ENCODE peak calls at places on chromosomes 3 and 15, in four cellular contexts. One of them, this sample, is unnamed. For H3K4me1, the result is how much of the 10 kb centered on the place peaks cover.

GRCh38 chr15:38084289-38084688 is 149.8 kb downstream of the TMCO5A start:
- DNase-seq in IMR-90: peak
- DNase-seq in esophagus squamous epithelium: no peak
- DNase-seq in A549: no peak
- DNase-seq in this sample: no peak

GRCh38 chr15:52348056-52348745 is 52.6 kb upstream of the MYO5C start:
- DNase-seq in IMR-90: peak
- DNase-seq in A549: no peak
- DNase-seq in esophagus squamous epithelium: no peak
- DNase-seq in this sample: no peak

GRCh38 chr3:115072265-115073008 is 74.7 kb downstream of the ZBTB20 start:
- DNase-seq in A549: no peak
- DNase-seq in IMR-90: peak
- DNase-seq in esophagus squamous epithelium: no peak
- DNase-seq in this sample: no peak

GRCh38 chr15:67290319-67290718 is 35.7 kb downstream of the IQCH start:
- DNase-seq in A549: no peak
- DNase-seq in IMR-90: no peak
- DNase-seq in esophagus squamous epithelium: no peak
- DNase-seq in this sample: no peak

GRCh38 chr15:44662478-44663409 is 718 bp downstream of the SPG11 start:
- DNase-seq in IMR-90: peak
- DNase-seq in esophagus squamous epithelium: peak
- DNase-seq in A549: peak
- DNase-seq in this sample: peak

GRCh38 chr15:58842713-58843396 is 71.8 kb downstream of the MINDY2 start:
- DNase-seq in IMR-90: no peak
- DNase-seq in esophagus squamous epithelium: no peak
- DNase-seq in A549: no peak
- DNase-seq in this sample: no peak

GRCh38 chr3:149784064-149784704 is 8.2 kb downstream of the ANKUB1 start:
- DNase-seq in IMR-90: peak
- DNase-seq in A549: peak
- DNase-seq in esophagus squamous epithelium: no peak
- DNase-seq in this sample: no peak

GRCh38 chr3:17539436-17539835 is 203.0 kb downstream of the TBC1D5 start:
- DNase-seq in A549: no peak
- DNase-seq in esophagus squamous epithelium: no peak
- DNase-seq in IMR-90: no peak
- DNase-seq in this sample: no peak

GRCh38 chr15:66786708-66787471 is 84.9 kb downstream of the SMAD6 start:
- DNase-seq in A549: no peak
- DNase-seq in IMR-90: peak
- DNase-seq in esophagus squamous epithelium: no peak
- DNase-seq in this sample: no peak

DNA sequence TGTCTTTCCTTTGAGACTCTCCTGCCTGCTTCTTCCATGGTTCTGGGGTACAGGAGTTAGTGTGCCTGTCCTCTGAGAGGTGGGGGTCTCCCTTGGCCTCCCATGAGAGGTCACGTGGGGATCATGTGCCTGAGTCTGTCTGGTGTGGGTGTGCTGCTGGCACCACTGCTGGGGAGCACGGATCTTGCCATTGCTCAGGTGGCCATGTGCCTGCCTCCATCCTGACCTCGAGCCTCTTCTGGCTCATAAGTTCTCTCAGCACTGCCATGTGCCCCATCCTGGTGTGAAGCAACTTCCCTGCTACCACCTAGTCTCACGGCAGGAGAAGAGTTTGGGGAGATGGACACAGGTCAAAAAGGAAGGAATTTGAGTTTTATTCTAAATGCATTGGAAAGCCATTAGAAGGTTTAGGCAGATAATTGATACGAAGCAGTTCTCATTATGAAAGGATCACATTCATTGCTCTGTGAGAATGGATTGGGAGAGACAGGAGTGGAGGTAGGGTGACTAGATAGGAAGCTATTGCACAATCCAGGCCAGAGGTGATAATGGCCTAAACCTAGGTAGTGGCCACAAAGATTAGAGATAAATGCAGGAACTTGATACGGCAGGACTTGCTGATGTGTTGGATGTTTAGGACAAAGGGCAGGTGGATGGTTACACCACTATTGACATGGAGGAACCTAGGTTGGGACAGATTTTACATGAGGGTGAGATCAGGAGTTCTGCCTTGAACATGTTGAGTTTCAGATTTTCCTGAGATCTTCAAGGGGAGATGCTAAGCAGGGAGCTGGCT is 173.0 kb upstream of the RORA start:
- DNase-seq in IMR-90: no peak
- DNase-seq in A549: no peak
- DNase-seq in esophagus squamous epithelium: no peak
- DNase-seq in this sample: no peak
- TF ChIP-seq POLR2A in IMR-90: no peak
- TF ChIP-seq POLR2A in A549: no peak
- TF ChIP-seq POLR2A in esophagus squamous epithelium: no peak
- TF ChIP-seq POLR2A in this sample: no peak

GRCh38 chr15:61195116-61196002 is 33.7 kb downstream of the RORA start:
- DNase-seq in esophagus squamous epithelium: no peak
- DNase-seq in IMR-90: peak
- DNase-seq in A549: peak
- DNase-seq in this sample: no peak
- TF ChIP-seq CTCF in esophagus squamous epithelium: peak
- TF ChIP-seq CTCF in IMR-90: peak
- TF ChIP-seq CTCF in A549: peak
- TF ChIP-seq CTCF in this sample: peak

GRCh38 chr3:101848326-101848725 is 988 bp upstream of the NFKBIZ start:
- DNase-seq in esophagus squamous epithelium: no peak
- DNase-seq in IMR-90: no peak
- DNase-seq in A549: no peak
- DNase-seq in this sample: no peak

GRCh38 chr3:101848754-101849713 is at the start of gene NFKBIZ:
- DNase-seq in A549: peak
- DNase-seq in esophagus squamous epithelium: peak
- DNase-seq in IMR-90: peak
- DNase-seq in this sample: peak

GRCh38 chr3:101847328-101847727 is 2.0 kb upstream of the NFKBIZ start:
- DNase-seq in IMR-90: no peak
- DNase-seq in esophagus squamous epithelium: no peak
- DNase-seq in A549: no peak
- DNase-seq in this sample: no peak

GRCh38 chr3:101845405-101845804 is 3.9 kb upstream of the NFKBIZ start:
- DNase-seq in esophagus squamous epithelium: no peak
- DNase-seq in IMR-90: no peak
- DNase-seq in A549: no peak
- DNase-seq in this sample: no peak

DNA sequence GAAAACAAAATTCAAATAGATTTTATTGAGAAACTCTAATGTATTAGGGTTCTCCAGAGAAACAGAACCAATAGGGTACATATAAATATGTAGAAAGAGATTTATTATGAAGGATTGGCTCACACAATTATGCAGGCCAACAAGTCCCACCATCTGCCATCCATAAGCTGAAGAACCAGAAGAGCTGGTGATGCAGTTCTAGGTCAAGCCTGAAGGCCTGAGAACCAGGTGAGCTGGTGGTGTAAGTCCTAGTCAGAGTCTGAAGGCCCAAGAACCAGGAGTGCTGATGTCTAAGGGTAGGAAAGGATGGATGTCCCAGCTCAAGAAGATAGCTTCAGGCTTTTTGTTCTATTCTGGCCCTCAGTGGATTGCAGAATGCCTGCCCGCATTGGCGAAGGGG is 2.6 kb upstream of the NFKBIZ start:
- DNase-seq in IMR-90: no peak
- DNase-seq in A549: no peak
- DNase-seq in esophagus squamous epithelium: no peak
- DNase-seq in this sample: no peak
- H3K4me1 ChIP-seq in IMR-90: under half
- H3K4me1 ChIP-seq in A549: under half
- H3K4me1 ChIP-seq in esophagus squamous epithelium: under half
- H3K4me1 ChIP-seq in this sample: under half

DNA sequence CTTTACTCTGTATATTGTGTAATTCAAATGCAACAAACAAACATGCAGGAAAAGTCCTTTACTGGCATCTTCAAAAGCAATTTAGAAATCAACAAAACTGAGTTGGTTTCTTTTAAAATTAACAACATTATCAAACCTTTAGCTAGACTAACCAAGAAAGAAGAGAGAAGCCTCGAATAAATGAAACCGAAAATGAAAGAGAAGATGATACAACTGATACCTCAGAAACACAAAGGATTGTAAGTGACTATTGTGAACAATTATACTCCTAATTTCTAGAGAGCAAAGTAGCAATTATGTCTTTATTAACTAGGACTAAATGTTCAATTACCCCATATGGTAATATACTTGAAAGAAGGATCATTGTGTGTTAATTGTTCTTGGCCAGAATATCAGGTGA is 49.2 kb upstream of the P3H2 start:
- DNase-seq in esophagus squamous epithelium: no peak
- DNase-seq in A549: no peak
- DNase-seq in IMR-90: no peak
- DNase-seq in this sample: no peak
- TF ChIP-seq POLR2A in esophagus squamous epithelium: no peak
- TF ChIP-seq POLR2A in A549: no peak
- TF ChIP-seq POLR2A in IMR-90: no peak
- TF ChIP-seq POLR2A in this sample: no peak

DNA sequence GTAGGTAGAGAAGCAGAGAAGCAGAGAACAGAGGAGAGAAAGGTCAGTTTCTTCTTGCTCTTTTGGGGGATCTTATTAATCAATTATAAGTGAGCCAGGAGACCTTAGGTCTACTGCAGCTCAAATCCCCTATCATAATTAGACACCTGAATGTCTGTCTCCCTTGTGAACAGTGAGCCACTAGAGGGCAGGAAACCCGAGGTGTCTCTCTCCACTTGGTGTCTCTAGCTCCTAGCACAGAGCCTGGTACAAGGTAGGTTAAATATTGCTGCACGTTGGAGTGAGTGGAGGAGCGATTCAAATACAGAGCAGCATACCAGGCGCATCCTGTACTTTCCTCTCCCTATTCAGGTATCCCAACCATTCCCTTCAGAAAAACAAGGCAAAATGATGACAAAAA is 2.0 kb upstream of the ST8SIA2 start:
- DNase-seq in A549: peak
- DNase-seq in esophagus squamous epithelium: no peak
- DNase-seq in IMR-90: peak
- DNase-seq in this sample: no peak
- TF ChIP-seq CTCF in A549: peak
- TF ChIP-seq CTCF in esophagus squamous epithelium: peak
- TF ChIP-seq CTCF in IMR-90: peak
- TF ChIP-seq CTCF in this sample: peak

GRCh38 chr15:63983071-63983711 is 63.1 kb downstream of the DAPK2 start:
- DNase-seq in A549: no peak
- DNase-seq in IMR-90: no peak
- DNase-seq in esophagus squamous epithelium: no peak
- DNase-seq in this sample: no peak
- H3K4me1 ChIP-seq in A549: under half
- H3K4me1 ChIP-seq in IMR-90: under half
- H3K4me1 ChIP-seq in esophagus squamous epithelium: under half
- H3K4me1 ChIP-seq in this sample: under half

DNA sequence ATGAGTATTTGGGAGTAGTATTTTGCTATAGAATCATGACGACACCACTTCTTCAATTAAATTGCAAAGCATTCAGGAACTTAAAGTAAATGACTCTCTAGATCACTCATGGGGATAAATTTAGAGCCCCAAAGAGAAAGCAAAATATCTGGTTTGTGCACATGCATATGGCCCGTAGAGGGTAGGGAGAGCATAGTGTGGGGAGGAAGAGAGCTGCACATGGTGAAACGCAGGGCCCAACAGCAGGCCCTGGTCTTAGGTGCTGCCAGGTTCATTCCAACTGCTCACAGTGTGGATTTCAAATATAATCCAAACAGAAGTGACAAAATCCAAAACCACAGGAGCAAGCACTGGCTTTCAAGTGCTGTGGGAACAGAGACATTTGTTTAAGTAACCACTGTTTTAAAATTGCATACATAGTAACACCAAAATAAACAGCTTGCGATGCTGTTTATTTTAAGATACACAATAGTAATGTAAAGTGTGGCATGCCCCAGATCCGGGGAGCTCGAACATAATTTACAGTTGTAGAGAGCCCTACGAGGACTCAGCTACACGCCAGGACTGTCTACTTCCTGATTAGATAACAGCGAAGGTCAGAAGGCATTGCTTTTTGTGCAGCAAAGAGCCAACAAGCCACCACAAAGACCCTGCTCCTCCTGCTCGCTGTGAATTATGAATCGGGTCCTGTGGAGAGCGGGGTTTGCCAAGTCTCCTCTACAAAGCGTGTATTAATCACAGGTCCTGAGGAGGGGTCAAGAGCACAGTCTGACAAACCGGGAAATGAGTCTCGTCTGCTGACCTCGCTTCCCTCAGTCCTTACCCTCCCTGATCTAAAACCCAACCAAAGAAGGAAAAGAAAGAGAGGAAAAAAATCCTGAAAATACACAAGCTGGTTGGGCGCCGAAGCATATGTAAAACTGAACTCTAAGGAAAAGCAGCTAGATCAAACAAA is 80.6 kb downstream of the MEIS2 start:
- DNase-seq in IMR-90: peak
- DNase-seq in esophagus squamous epithelium: no peak
- DNase-seq in A549: no peak
- DNase-seq in this sample: peak
- TF ChIP-seq POLR2A in IMR-90: no peak
- TF ChIP-seq POLR2A in esophagus squamous epithelium: no peak
- TF ChIP-seq POLR2A in A549: no peak
- TF ChIP-seq POLR2A in this sample: no peak

GRCh38 chr15:85947936-85948335 is 131.7 kb upstream of the AGBL1 start:
- DNase-seq in A549: no peak
- DNase-seq in esophagus squamous epithelium: no peak
- DNase-seq in IMR-90: no peak
- DNase-seq in this sample: no peak

GRCh38 chr15:85955501-85956391 is 123.9 kb upstream of the AGBL1 start:
- DNase-seq in IMR-90: no peak
- DNase-seq in A549: peak
- DNase-seq in esophagus squamous epithelium: no peak
- DNase-seq in this sample: no peak

GRCh38 chr15:85946986-85947385 is 132.7 kb upstream of the AGBL1 start:
- DNase-seq in IMR-90: no peak
- DNase-seq in A549: no peak
- DNase-seq in esophagus squamous epithelium: no peak
- DNase-seq in this sample: no peak

GRCh38 chr15:85950101-85950500 is 129.6 kb upstream of the AGBL1 start:
- DNase-seq in A549: no peak
- DNase-seq in IMR-90: no peak
- DNase-seq in esophagus squamous epithelium: no peak
- DNase-seq in this sample: no peak
- TF ChIP-seq CTCF in A549: no peak
- TF ChIP-seq CTCF in IMR-90: no peak
- TF ChIP-seq CTCF in esophagus squamous epithelium: no peak
- TF ChIP-seq CTCF in this sample: no peak

GRCh38 chr3:36906504-36907149 is 38.2 kb downstream of the TRANK1 start:
- DNase-seq in IMR-90: peak
- DNase-seq in A549: no peak
- DNase-seq in esophagus squamous epithelium: no peak
- DNase-seq in this sample: no peak
- H3K4me1 ChIP-seq in IMR-90: under half
- H3K4me1 ChIP-seq in A549: under half
- H3K4me1 ChIP-seq in esophagus squamous epithelium: under half
- H3K4me1 ChIP-seq in this sample: under half

GRCh38 chr3:40677321-40677720 is 152.6 kb downstream of the ZNF621 start:
- DNase-seq in A549: no peak
- DNase-seq in esophagus squamous epithelium: no peak
- DNase-seq in IMR-90: no peak
- DNase-seq in this sample: no peak
- TF ChIP-seq POLR2A in A549: no peak
- TF ChIP-seq POLR2A in esophagus squamous epithelium: no peak
- TF ChIP-seq POLR2A in IMR-90: no peak
- TF ChIP-seq POLR2A in this sample: no peak